ENCODE peak calls at places on chromosomes 7 and 10, in five cellular contexts. I, T, C, Y and A are unnamed samples.

GRCh38 chr10:125112697-125113494 is 47.5 kb downstream of the CTBP2 start:
- DNase-seq in I (peak), T (no peak), C (no peak), Y (no peak), A (no peak)

GRCh38 chr10:86711957-86712708 is 43.8 kb downstream of the LDB3 start:
- DNase-seq in I (no peak), T (peak), C (no peak), Y (peak), A (peak)

GRCh38 chr7:117323585-117323876 is 673 bp upstream of the WNT2 start:
- DNase-seq in I (no peak), T (no peak), C (no peak), Y (no peak), A (no peak)

GRCh38 chr7:30800785-30801252 is 29.6 kb downstream of the MINDY4 start:
- DNase-seq in I (peak), T (peak), C (peak), Y (peak), A (peak)

GRCh38 chr7:90209776-90210175 is 1.8 kb upstream of the STEAP2 start:
- DNase-seq in I (no peak), T (no peak), C (no peak), Y (no peak), A (no peak)

GRCh38 chr7:117949232-117949631 is 76.0 kb upstream of the CTTNBP2 start:
- DNase-seq in I (no peak), T (no peak), C (no peak), Y (no peak), A (no peak)

GRCh38 chr7:22589641-22590141 is 89.7 kb upstream of the STEAP1B start:
- DNase-seq in I (no peak), T (peak), C (no peak), Y (peak), A (peak)

GRCh38 chr7:124701955-124702354 is 63.6 kb downstream of the GPR37 start:
- DNase-seq in I (no peak), T (no peak), C (no peak), Y (no peak), A (no peak)

GRCh38 chr7:121510302-121510701 is 114.2 kb upstream of the FAM3C start:
- DNase-seq in I (no peak), T (no peak), C (no peak), Y (no peak), A (no peak)

GRCh38 chr10:69360485-69361302 is 56.0 kb downstream of the TACR2 start:
- DNase-seq in I (peak), T (peak), C (peak), Y (peak), A (peak)

GRCh38 chr10:125720002-125720382 is 483 bp downstream of the EDRF1 start:
- DNase-seq in I (no peak), T (no peak), C (no peak), Y (no peak), A (no peak)

GRCh38 chr10:103800789-103801540 is 54.4 kb downstream of the SH3PXD2A start:
- DNase-seq in I (no peak), T (no peak), C (no peak), Y (no peak), A (no peak)

GRCh38 chr7:143305423-143306070 is 10.4 kb upstream of the CLCN1 start:
- DNase-seq in I (peak), T (peak), C (peak), Y (no peak), A (peak)

GRCh38 chr10:33334170-33334838 is at the start of gene NRP1:
- DNase-seq in I (no peak), T (peak), C (peak), Y (peak), A (peak)

GRCh38 chr7:18614841-18615240 is 119.3 kb downstream of the HDAC9 start:
- DNase-seq in I (no peak), T (no peak), C (no peak), Y (no peak), A (no peak)

GRCh38 chr10:66045859-66046258 is 880.0 kb upstream of the LRRTM3 start:
- DNase-seq in I (no peak), T (no peak), C (no peak), Y (no peak), A (no peak)

GRCh38 chr10:109773818-109774440 is 149.4 kb downstream of the XPNPEP1 start:
- DNase-seq in I (no peak), T (peak), C (no peak), Y (no peak), A (no peak)

GRCh38 chr7:83739527-83739926 is 90.6 kb upstream of the SEMA3E start:
- DNase-seq in I (no peak), T (no peak), C (no peak), Y (no peak), A (no peak)

GRCh38 chr7:674454-675410 is 51.8 kb upstream of the DNAAF5 start:
- DNase-seq in I (no peak), T (no peak), C (peak), Y (peak), A (peak)

GRCh38 chr7:29968683-29969457 is 20.7 kb downstream of the SCRN1 start:
- DNase-seq in I (no peak), T (no peak), C (no peak), Y (no peak), A (no peak)

GRCh38 chr7:42597296-42597695 is 314.6 kb downstream of the C7orf25 start:
- DNase-seq in I (no peak), T (no peak), C (no peak), Y (no peak), A (no peak)

DNA sequence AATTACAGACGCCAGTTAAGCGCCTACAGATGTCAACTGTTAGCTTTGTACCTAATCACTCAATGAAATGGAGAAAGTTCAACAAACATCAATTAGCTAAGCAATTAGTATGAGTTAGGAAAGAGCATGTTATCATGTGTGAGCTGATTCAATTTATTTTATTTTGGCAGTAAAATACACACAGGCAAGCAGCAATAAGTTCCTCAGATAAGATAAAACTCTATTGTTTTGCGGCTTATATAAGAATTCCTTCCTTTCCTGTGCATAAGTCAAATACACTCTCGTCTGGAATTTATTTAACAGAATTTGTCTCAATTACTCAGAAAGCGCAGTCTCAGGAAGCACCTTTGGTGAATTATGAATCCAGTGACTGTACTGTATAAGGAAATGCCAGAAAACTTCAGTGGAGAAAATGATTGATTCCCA is 427.0 kb upstream of the GALNT17 start:
- DNase-seq in I (no peak), T (no peak), C (no peak), Y (no peak), A (no peak)
- TF ChIP-seq EP300 in I (no peak), T (no peak), C (no peak), Y (no peak), A (no peak)

GRCh38 chr7:20064974-20065862 is 152.0 kb downstream of the MACC1 start:
- DNase-seq in I (no peak), T (no peak), C (no peak), Y (no peak), A (no peak)
- TF ChIP-seq EP300 in I (no peak), T (no peak), C (no peak), Y (no peak), A (no peak)

DNA sequence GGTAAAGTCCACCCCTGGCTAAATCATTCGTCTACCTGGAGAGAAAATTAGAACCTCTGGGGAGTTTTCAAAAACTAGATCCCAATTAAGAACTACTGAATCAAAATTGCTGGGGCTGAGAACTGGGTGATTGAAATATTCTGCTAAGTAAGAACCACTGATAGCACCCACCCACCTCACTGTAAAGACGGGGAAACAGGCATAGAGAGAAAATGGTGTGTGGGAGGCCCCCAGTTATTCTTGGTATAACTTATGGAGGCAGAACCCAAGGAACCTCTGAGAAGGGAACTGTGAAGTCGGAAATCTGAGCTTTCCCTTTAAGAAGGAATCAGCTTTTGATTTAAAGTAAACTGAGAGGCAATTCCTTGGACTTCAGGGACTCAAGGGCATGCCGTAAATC is 53.1 kb downstream of the PRKAG2 start:
- DNase-seq in I (no peak), T (no peak), C (no peak), Y (no peak), A (no peak)
- TF ChIP-seq EP300 in I (no peak), T (no peak), C (no peak), Y (no peak), A (no peak)

DNA sequence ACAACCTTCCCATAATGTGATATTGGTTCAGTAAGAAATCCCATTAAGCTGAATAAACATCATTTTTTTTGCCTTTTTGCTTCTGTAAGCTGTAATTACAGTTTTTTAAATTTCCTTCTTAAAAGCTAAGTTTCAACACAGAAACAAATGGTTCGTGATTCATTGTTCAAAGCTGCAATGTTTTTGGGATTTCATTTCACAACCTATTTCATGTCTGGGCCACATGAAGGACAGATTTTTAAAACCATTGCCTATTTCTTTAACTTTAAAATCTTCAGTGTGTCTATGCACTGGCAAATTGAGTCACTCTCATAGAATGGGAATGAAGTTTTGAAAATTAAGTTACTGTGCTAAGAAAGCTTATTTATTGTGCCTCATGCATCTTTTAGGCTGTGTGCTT is 66.9 kb downstream of the TFPI2 start:
- DNase-seq in I (no peak), T (no peak), C (no peak), Y (no peak), A (no peak)
- TF ChIP-seq EP300 in I (no peak), T (no peak), C (no peak), Y (no peak), A (no peak)

GRCh38 chr7:134627109-134627774 is 19.4 kb upstream of the BPGM start:
- DNase-seq in I (no peak), T (no peak), C (no peak), Y (no peak), A (no peak)
- TF ChIP-seq EP300 in I (no peak), T (no peak), C (no peak), Y (no peak), A (no peak)